ENCODE peak calls at places on chromosome 14, in four cellular contexts. H, N, W and F are unnamed samples.

GRCh38 chr14:96571311-96571710 is 69.1 kb downstream of the PAPOLA start:
- DNase-seq in N (no peak), W (no peak), H (no peak), F (no peak)

GRCh38 chr14:94139006-94139405 is 9.6 kb upstream of the IFI27L2 start:
- DNase-seq in N (no peak), W (no peak), H (no peak), F (no peak)

GRCh38 chr14:93688239-93688666 is 100.0 kb downstream of the PRIMA1 start:
- DNase-seq in N (no peak), W (no peak), H (no peak), F (no peak)

GRCh38 chr14:55780156-55780946 is 200.3 kb downstream of the KTN1 start:
- DNase-seq in W (no peak), H (no peak), N (no peak), F (no peak)

GRCh38 chr14:72904840-72905561 is 11.1 kb upstream of the DPF3 start:
- DNase-seq in N (peak), H (peak), W (peak), F (peak)

GRCh38 chr14:99724939-99725773 is 41.1 kb downstream of the CYP46A1 start:
- DNase-seq in N (no peak), W (no peak), H (no peak), F (no peak)

GRCh38 chr14:73295198-73295796 is 58.0 kb downstream of the PAPLN start:
- DNase-seq in N (peak), W (peak), H (peak), F (peak)

GRCh38 chr14:56666294-56666693 is 86.7 kb downstream of the TMEM260 start:
- DNase-seq in N (no peak), W (no peak), H (no peak), F (no peak)

GRCh38 chr14:74348241-74348734 is at the start of gene VRTN:
- DNase-seq in H (no peak), W (no peak), N (no peak), F (no peak)

GRCh38 chr14:35336171-35337073 is 44.2 kb downstream of the PSMA6 start:
- DNase-seq in W (no peak), N (peak), H (peak), F (peak)

GRCh38 chr14:60973070-60973469 is 7.8 kb downstream of the TRMT5 start:
- DNase-seq in H (no peak), W (no peak), N (no peak), F (no peak)

GRCh38 chr14:91839754-91840153 is 27.6 kb downstream of the TC2N start:
- DNase-seq in N (no peak), H (peak), W (no peak), F (no peak)

GRCh38 chr14:79502751-79503148 is 708.6 kb downstream of the DIO2 start:
- DNase-seq in W (no peak), N (no peak), H (no peak), F (no peak)

GRCh38 chr14:43872752-43873655 is 634.1 kb downstream of the FSCB start:
- DNase-seq in H (no peak), N (peak), W (no peak), F (no peak)

GRCh38 chr14:99244299-99244959 is 27.6 kb downstream of the BCL11B start:
- DNase-seq in W (no peak), N (no peak), H (no peak), F (no peak)

GRCh38 chr14:69611264-69612013 is at the start of gene SUSD6:
- DNase-seq in W (peak), N (peak), H (peak), F (peak)

GRCh38 chr14:55699131-55700057 is 119.4 kb downstream of the KTN1 start:
- DNase-seq in N (peak), W (no peak), H (no peak), F (no peak)

GRCh38 chr14:101116065-101116464 is 212.5 kb upstream of the RTL1 start:
- DNase-seq in H (no peak), W (no peak), N (no peak), F (no peak)

GRCh38 chr14:24364841-24365240 is 3.1 kb upstream of the NFATC4 start:
- DNase-seq in N (no peak), H (no peak), W (no peak), F (no peak)

GRCh38 chr14:68486033-68486732 is 306.7 kb downstream of the ZFP36L1 start:
- DNase-seq in N (peak), H (no peak), W (no peak), F (no peak)

GRCh38 chr14:37590096-37590809 is 4.8 kb downstream of the FOXA1 start:
- DNase-seq in H (no peak), N (no peak), W (no peak), F (no peak)

GRCh38 chr14:89792489-89793366 is 161.8 kb downstream of the EFCAB11 start:
- DNase-seq in H (no peak), W (no peak), N (no peak), F (no peak)

GRCh38 chr14:33569844-33570716 is 380.8 kb downstream of the EGLN3 start:
- DNase-seq in W (no peak), N (no peak), H (no peak), F (no peak)

GRCh38 chr14:102738373-102739189 is 38.7 kb upstream of the TRAF3 start:
- DNase-seq in H (no peak), N (no peak), W (no peak), F (no peak)

GRCh38 chr14:38238332-38238731 is 17.6 kb downstream of the CLEC14A start:
- DNase-seq in H (no peak), W (no peak), N (no peak), F (no peak)

GRCh38 chr14:80325112-80325511 is 113.8 kb upstream of the DIO2 start:
- DNase-seq in W (no peak), H (no peak), N (no peak), F (no peak)

GRCh38 chr14:46091819-46092218 is 559.8 kb downstream of the RPL10L start:
- DNase-seq in N (no peak), W (no peak), H (no peak), F (no peak)

GRCh38 chr14:85085981-85086380 is 444.0 kb upstream of the FLRT2 start:
- DNase-seq in W (no peak), N (no peak), H (no peak), F (no peak)

GRCh38 chr14:89926709-89927108 is 27.8 kb downstream of the EFCAB11 start:
- DNase-seq in N (peak), H (no peak), W (no peak), F (no peak)

GRCh38 chr14:101442451-101442850 is 118.8 kb upstream of the DIO3 start:
- DNase-seq in W (no peak), N (no peak), H (no peak), F (no peak)

GRCh38 chr14:56975521-56975920 is 165.2 kb upstream of the OTX2 start:
- DNase-seq in H (no peak), N (no peak), W (no peak), F (no peak)

GRCh38 chr14:93757185-93757584 is 31.1 kb downstream of the PRIMA1 start:
- DNase-seq in W (no peak), N (no peak), H (no peak), F (no peak)

DNA sequence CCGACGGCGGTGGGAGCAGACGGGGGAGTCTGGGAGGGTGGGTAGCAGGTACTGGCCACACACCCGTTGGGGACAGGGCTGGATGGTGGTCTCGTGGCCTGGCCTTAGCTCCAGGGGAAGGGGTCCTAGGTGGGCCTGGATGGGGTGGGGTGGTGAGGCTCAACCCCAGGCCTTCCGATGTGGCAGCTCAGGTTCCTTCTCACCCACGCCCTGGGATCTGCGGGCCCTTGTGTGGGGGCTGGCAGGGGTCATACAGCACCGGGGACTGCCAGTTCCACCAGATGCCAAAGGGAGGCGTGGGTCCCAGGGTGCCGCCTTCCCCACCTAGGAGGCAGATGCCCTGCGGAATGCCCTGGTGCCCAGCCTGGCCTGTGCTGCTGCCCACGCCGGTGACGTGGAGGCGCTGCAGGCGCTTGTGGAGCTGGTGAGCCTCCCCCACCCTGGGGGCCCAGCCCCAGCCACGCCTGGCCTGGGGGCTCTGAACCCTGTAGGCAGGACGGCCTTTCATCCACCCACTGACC is 21.0 kb downstream of the ASPG start:
- DNase-seq in N (no peak), H (no peak), W (no peak), F (no peak)
- TF ChIP-seq ZBTB33 in N (no peak), H (no peak), W (no peak), F (no peak)

DNA sequence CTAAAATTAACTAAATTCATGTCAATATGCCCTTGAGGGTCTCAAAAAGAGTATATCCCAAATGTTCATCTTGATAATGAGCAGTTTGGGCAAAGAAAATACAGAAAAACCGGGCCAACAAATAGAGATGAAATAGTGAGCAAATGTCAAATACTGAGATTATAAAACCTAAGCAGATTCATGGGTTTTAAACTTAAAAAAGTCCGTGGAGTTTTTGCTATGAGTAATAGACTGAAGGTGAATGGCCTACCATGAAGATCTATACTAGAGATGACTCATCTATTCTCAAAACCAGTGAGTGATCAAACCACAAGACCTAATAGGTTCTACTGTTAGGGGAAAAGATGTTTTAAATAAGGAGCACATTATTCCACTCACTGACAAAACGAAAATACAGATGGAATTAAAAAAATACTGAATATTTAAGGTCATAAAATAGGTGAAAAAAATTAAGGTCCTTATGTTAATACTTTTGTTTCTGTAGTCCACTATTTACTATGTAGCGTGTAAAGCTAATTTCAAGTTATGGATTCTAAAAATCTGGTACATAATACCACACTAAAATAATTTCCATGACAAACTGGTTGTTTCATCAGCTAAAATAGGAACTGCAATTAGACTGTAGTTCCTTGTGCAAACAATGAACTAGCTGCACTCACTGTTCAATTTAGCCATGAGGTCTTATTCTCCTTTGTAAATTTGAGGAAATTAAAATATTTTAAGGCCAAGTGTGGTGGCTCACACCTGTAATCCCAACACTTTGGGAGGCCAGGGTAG is 5.0 kb downstream of the HNRNPC start:
- DNase-seq in H (no peak), N (no peak), W (no peak), F (no peak)
- TF ChIP-seq SIN3A in H (no peak), N (no peak), W (no peak), F (no peak)

GRCh38 chr14:22648506-22648905 is 4.4 kb upstream of the OR6J1 start:
- DNase-seq in H (no peak), W (no peak), N (no peak), F (no peak)
- TF ChIP-seq ZBTB33 in H (no peak), W (no peak), N (no peak), F (no peak)

DNA sequence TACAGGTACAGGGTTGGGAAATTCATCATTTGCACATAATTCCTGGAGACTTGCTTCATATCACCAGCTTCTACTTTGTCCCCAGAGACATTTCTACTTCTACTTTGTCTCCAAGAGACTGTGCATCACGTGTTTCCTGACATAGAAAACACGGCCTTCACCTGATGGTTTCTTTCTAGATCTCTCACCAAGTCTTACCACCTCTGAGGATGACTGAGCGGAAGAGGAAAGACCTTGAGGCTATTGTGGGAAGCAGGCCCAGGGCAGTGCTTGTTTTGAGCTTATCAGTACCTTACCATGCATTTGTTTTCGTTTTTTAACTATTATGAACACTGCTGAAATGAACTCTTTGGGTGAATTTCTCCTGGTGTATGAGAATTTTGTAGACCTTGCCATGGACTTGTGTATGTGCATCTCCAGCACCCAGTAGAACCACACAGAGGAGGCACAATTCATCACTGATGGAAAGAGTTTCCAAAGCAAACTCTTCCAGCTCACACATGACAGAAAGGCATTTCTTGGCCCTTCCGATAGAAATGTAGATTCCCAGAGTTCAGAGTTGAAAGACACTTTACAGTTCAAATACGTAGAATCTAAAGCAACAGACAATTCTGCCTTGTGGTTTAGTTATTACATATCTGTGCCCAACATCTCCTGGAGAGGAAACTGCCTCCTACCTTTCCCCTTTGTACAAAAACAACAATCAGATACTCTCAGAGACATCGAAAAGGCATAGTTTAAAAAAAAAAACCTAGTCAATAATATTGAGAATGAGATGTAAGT is 434.7 kb downstream of the FUT8 start:
- DNase-seq in N (no peak), H (no peak), W (no peak), F (no peak)
- TF ChIP-seq SIN3A in N (no peak), H (no peak), W (no peak), F (no peak)